ENCODE peak calls at places on chromosome 7, in seven cellular contexts. F, Z, J, U, Q, E and T are unnamed samples.

GRCh38 chr7:2048006-2048405 is 184.7 kb downstream of the MAD1L1 start:
- DNase-seq in J (no peak), U (no peak), Z (no peak), Q (no peak), F (no peak), E (no peak), T (no peak)

GRCh38 chr7:44518761-44519160 is 22.4 kb downstream of the NPC1L1 start:
- DNase-seq in Z (no peak), U (no peak), J (no peak), Q (no peak), F (no peak), E (no peak), T (no peak)

GRCh38 chr7:41994746-41995110 is 242.3 kb downstream of the GLI3 start:
- DNase-seq in J (no peak), Z (no peak), Q (no peak), F (no peak), E (no peak), U (peak; percentile 54), T (no peak)

GRCh38 chr7:30331338-30331737 is 46.9 kb downstream of the ZNRF2 start:
- DNase-seq in Z (no peak), U (no peak), F (no peak), J (no peak), E (no peak), Q (no peak), T (no peak)

GRCh38 chr7:135168001-135168400 is 2.5 kb downstream of the CYREN start:
- DNase-seq in E (no peak), U (no peak), F (no peak), Q (peak; percentile 25), J (no peak), Z (no peak), T (no peak)

GRCh38 chr7:100791881-100792666 is 35.2 kb downstream of the EPHB4 start:
- DNase-seq in J (no peak), Q (no peak), U (no peak), E (no peak), F (no peak), Z (no peak), T (no peak)

GRCh38 chr7:74567318-74567668 is 90.2 kb upstream of the GTF2I start:
- DNase-seq in J (no peak), Z (no peak), F (no peak), U (no peak), Q (no peak), E (no peak), T (no peak)

GRCh38 chr7:155298288-155298833 is 683 bp downstream of the INSIG1 start:
- DNase-seq in E (no peak), Q (no peak), J (no peak), F (peak; percentile 48), Z (no peak), U (no peak), T (no peak)

GRCh38 chr7:147053761-147054160 is 937.2 kb downstream of the CNTNAP2 start:
- DNase-seq in J (no peak), U (no peak), Z (no peak), F (no peak), Q (no peak), E (no peak), T (no peak)

GRCh38 chr7:29375641-29376562 is 181.3 kb downstream of the CHN2 start:
- DNase-seq in E (peak; percentile 30), U (no peak), J (no peak), Z (no peak), F (no peak), Q (no peak), T (no peak)

GRCh38 chr7:95794917-95795515 is 22.7 kb downstream of the DYNC1I1 start:
- DNase-seq in J (peak; percentile 13), U (no peak), Z (no peak), F (peak; percentile 55), Q (no peak), E (no peak), T (no peak)
- TF ChIP-seq CTCF in J (peak; percentile 60), U (peak; percentile 31), Z (peak; percentile 22), F (peak; percentile 65), Q (no peak), E (peak; percentile 72), T (no peak)

GRCh38 chr7:158495256-158495655 is 92.4 kb downstream of the PTPRN2 start:
- DNase-seq in U (no peak), Z (no peak), Q (no peak), J (no peak), E (no peak), F (peak; percentile 39), T (no peak)

GRCh38 chr7:158494643-158495042 is 93.0 kb downstream of the PTPRN2 start:
- DNase-seq in F (no peak), E (no peak), Q (no peak), U (no peak), J (no peak), Z (no peak), T (no peak)

GRCh38 chr7:158494162-158494586 is 93.4 kb downstream of the PTPRN2 start:
- DNase-seq in E (no peak), Q (peak; percentile 55), Z (no peak), J (no peak), U (no peak), F (peak; percentile 50), T (no peak)

GRCh38 chr7:158497627-158498026 is 90.0 kb downstream of the PTPRN2 start:
- DNase-seq in Q (no peak), Z (no peak), J (no peak), E (no peak), F (no peak), U (no peak), T (no peak)

DNA sequence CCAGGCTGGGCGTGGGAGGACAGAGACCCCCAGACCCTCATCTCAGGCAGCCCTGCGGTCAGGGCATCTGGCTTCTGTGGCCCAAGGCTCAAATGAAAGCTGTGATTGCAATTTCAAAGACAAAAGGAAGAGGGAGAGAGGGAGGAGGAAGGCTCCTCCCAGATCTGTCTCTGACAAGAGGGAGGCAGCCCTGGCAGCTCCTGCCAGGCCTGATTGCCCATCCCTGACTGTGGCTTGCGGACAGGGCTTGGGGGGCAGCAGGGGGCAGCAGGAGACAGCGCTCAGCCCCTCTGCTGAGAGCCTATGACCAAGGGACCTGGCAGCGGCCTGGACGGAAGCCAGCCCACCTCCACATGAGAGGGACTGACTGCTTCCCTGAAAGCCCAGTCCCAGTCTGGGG is 91.8 kb downstream of the PTPRN2 start:
- DNase-seq in E (no peak), J (no peak), F (peak; percentile 80), Q (peak; percentile 63), Z (no peak), U (no peak), T (no peak)
- TF ChIP-seq CTCF in E (no peak), J (no peak), F (peak; percentile 53), Q (peak; percentile 21), Z (no peak), U (no peak), T (no peak)

GRCh38 chr7:822692-823276 is 9.5 kb upstream of the SUN1 start:
- DNase-seq in Q (no peak), Z (no peak), F (peak; percentile 55), U (no peak), E (no peak), J (no peak), T (no peak)
- TF ChIP-seq CTCF in Q (no peak), Z (no peak), F (peak; percentile 57), U (no peak), E (peak; percentile 11), J (no peak), T (no peak)

GRCh38 chr7:101869026-101869900 is 51.8 kb downstream of the CUX1 start:
- DNase-seq in J (no peak), E (no peak), Q (no peak), F (peak; percentile 82), Z (no peak), U (no peak), T (no peak)

GRCh38 chr7:101871351-101871750 is 53.9 kb downstream of the CUX1 start:
- DNase-seq in Q (no peak), E (no peak), Z (no peak), U (no peak), F (no peak), J (no peak), T (no peak)

GRCh38 chr7:101868191-101868950 is 50.9 kb downstream of the CUX1 start:
- DNase-seq in F (no peak), Q (no peak), E (no peak), Z (no peak), J (no peak), U (no peak), T (no peak)

GRCh38 chr7:101869901-101870290 is 52.5 kb downstream of the CUX1 start:
- DNase-seq in Z (no peak), J (no peak), Q (no peak), E (no peak), F (no peak), U (no peak), T (no peak)

DNA sequence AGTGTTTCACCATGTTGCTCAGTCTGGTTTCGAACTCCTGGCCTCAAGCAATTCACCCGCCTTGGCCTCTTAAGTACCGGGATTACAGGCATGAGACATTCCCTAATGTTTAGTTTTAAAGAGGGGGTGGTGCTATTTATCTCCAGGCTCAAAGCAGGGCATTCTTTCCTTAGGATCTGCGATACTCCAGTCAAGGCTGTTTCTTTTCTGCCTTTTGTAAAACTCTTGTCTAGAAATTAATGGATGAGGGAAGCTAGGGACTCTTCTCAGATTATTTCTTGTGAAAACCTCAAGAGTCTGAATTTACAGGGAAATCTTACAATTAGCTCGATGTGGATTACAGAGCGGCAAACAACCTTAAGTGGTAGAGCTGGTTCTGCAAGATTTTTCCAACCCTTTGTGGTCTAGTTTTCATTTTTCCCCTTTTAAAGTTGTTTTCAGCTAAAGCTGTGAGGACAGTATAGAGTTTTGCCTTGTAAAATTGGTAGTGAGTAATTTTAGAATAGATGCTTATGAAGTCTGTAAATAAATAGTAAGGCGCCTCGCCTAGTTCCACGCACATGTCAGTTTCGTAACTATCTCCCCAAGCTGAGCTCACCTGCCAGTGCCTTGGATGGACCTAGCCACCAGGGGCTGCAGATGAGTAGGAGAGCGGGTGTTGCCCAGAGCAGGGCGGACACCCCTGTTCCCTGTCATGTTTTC is 53.1 kb downstream of the CUX1 start:
- DNase-seq in Q (no peak), U (no peak), J (no peak), E (peak; percentile 79), F (peak; percentile 39), Z (no peak), T (no peak)
- TF ChIP-seq CTCF in Q (no peak), U (no peak), J (peak; percentile 29), E (peak; percentile 75), F (peak; percentile 29), Z (no peak), T (no peak)

DNA sequence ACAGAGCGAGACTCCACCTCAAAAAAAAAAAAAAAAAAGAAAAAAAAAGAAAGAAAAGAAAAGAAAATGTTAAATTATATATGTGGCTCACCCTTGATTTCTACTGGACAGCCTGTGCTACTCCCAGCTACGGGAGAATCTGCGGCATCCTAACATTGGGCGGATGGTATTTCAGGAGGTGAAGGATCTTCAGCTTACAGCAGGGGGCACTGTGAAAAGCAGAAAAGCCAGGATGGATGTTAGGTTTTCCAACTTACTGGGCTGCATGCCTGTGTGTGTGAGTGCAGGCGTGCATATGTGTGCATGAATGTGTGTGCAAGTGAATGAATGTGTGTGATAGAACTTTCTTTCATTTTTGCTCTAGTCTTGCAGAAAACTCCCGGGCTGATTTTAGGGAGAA is 1066.5 kb downstream of the TYW1 start:
- DNase-seq in U (no peak), F (peak; percentile 55), E (no peak), J (no peak), Z (no peak), Q (no peak), T (no peak)
- TF ChIP-seq CTCF in U (no peak), F (peak; percentile 63), E (peak; percentile 3), J (no peak), Z (no peak), Q (no peak), T (no peak)

DNA sequence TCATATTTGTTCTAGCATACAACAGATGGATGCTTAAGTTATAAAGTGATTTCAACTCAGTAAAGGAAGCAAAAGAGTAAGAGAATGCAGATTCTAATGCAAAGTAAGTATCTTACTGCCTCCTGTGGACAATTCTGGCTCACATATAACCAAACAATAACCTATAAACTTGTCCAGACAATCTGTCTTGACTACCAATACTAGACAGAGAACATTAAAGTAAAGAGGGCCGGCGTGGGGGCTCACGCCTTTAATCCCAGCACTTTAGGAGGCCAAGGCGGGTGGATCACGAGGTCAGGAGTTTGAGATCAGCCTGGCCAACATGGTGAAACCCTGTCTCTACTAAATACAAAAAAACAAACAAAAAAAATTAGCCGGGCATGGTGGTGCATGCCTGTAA is 329.3 kb downstream of the CACNA2D1 start:
- DNase-seq in Z (no peak), U (no peak), F (no peak), E (no peak), J (no peak), Q (no peak), T (no peak)
- TF ChIP-seq CTCF in Z (no peak), U (no peak), F (no peak), E (no peak), J (no peak), Q (no peak), T (no peak)